ENCODE peak calls at places on chromosomes 12 and 14, in nine cellular contexts. R is astrocyte of the cerebellum, F is neural crest cell, Y is GM20000, X is foreskin fibroblast, P is stomach, Q is GM12865, O is endodermal cell, L is choroid plexus epithelial cell. J is an unnamed sample.

GRCh38 chr12:85971800-85972199 is 97.7 kb downstream of the NTS start:
- DNase-seq in Q (no peak), P (no peak), X (no peak), Y (no peak), L (peak), R (no peak), O (no peak), F (no peak), J (no peak)

GRCh38 chr12:108033091-108033490 is 96.0 kb upstream of the WSCD2 start:
- DNase-seq in P (no peak), Q (no peak), X (no peak), Y (no peak), R (no peak), L (no peak), F (no peak), O (peak), J (no peak)

GRCh38 chr12:113403435-113404415 is at the start of gene SDS:
- DNase-seq in X (no peak), R (peak), O (peak), P (peak), F (no peak), Q (no peak), Y (no peak), L (peak), J (no peak)

GRCh38 chr14:63435838-63436237 is 107.3 kb downstream of the PPP2R5E start:
- DNase-seq in P (peak), Q (peak), L (peak), X (peak), O (no peak), R (peak), F (no peak), Y (no peak), J (peak)

GRCh38 chr14:105072892-105073719 is 7.9 kb upstream of the GPR132 start:
- DNase-seq in R (no peak), O (no peak), F (no peak), Y (no peak), P (no peak), L (no peak), X (no peak), Q (no peak), J (no peak)

GRCh38 chr12:96714199-96714598 is 192.9 kb upstream of the NEDD1 start:
- DNase-seq in L (no peak), F (no peak), O (no peak), P (no peak), Q (no peak), Y (no peak), R (no peak), X (no peak), J (no peak)

GRCh38 chr14:80575763-80576162 is 364.5 kb upstream of the DIO2 start:
- DNase-seq in F (no peak), R (no peak), O (no peak), Q (no peak), X (no peak), Y (no peak), L (no peak), P (no peak), J (no peak)

GRCh38 chr14:93115069-93115919 is 431 bp downstream of the ITPK1 start:
- DNase-seq in P (peak), R (peak), L (peak), F (peak), Q (peak), X (peak), O (peak), Y (peak), J (no peak)

GRCh38 chr12:24379493-24379892 is 430.0 kb upstream of the SOX5 start:
- DNase-seq in Q (no peak), O (no peak), Y (no peak), P (no peak), X (no peak), F (no peak), L (no peak), R (no peak), J (no peak)

GRCh38 chr14:69539631-69540410 is 34.9 kb downstream of the CCDC177 start:
- DNase-seq in Y (no peak), X (peak), L (peak), R (no peak), Q (no peak), F (no peak), P (peak), O (no peak), J (no peak)

GRCh38 chr12:80805106-80805505 is 88.4 kb downstream of the MYF5 start:
- DNase-seq in X (peak), Y (no peak), P (no peak), F (no peak), L (no peak), Q (no peak), O (no peak), R (no peak), J (no peak)

GRCh38 chr12:106032141-106032925 is 106.4 kb downstream of the NUAK1 start:
- DNase-seq in X (no peak), O (no peak), R (no peak), Q (no peak), P (no peak), Y (no peak), L (peak), F (no peak), J (no peak)

GRCh38 chr12:99079811-99080210 is 434.7 kb downstream of the APAF1 start:
- DNase-seq in O (no peak), L (no peak), R (no peak), F (no peak), Y (no peak), Q (no peak), P (no peak), X (no peak), J (no peak)

GRCh38 chr14:96466918-96467317 is 35.3 kb upstream of the PAPOLA start:
- DNase-seq in O (no peak), R (no peak), Q (no peak), Y (no peak), L (no peak), P (no peak), X (no peak), F (no peak), J (no peak)

GRCh38 chr12:45893240-45893639 is 97.1 kb downstream of the SCAF11 start:
- DNase-seq in R (no peak), Y (no peak), X (no peak), O (peak), P (no peak), Q (no peak), L (peak), F (peak), J (no peak)

GRCh38 chr14:106491851-106492250 is 965.5 kb downstream of the TMEM121 start:
- DNase-seq in X (no peak), O (peak), F (no peak), Q (no peak), R (no peak), L (peak), Y (no peak), P (no peak), J (no peak)

GRCh38 chr12:113130457-113131135 is 5.0 kb downstream of the RASAL1 start:
- DNase-seq in Q (no peak), R (no peak), P (no peak), F (no peak), O (peak), L (no peak), X (no peak), Y (no peak), J (no peak)

GRCh38 chr12:19547258-19547657 is 108.0 kb downstream of the AEBP2 start:
- DNase-seq in F (no peak), O (no peak), L (peak), Q (no peak), R (no peak), P (no peak), Y (no peak), X (peak), J (no peak)

GRCh38 chr14:103517626-103518415 is 4.8 kb downstream of the CKB start:
- DNase-seq in Q (no peak), O (no peak), L (no peak), P (peak), Y (no peak), R (no peak), F (no peak), X (no peak), J (no peak)

GRCh38 chr12:89733579-89734201 is 25.1 kb upstream of the ATP2B1 start:
- DNase-seq in L (peak), F (no peak), X (peak), Q (no peak), P (no peak), R (peak), O (no peak), Y (no peak), J (peak)

GRCh38 chr12:58877243-58877743 is 43.0 kb downstream of the LRIG3 start:
- DNase-seq in X (peak), Q (no peak), L (peak), Y (no peak), R (peak), O (no peak), P (peak), F (no peak), J (peak)

GRCh38 chr12:29818925-29819324 is 35.2 kb upstream of the TMTC1 start:
- DNase-seq in L (no peak), O (no peak), P (no peak), F (no peak), R (no peak), Y (no peak), Q (no peak), X (peak), J (no peak)

GRCh38 chr12:18690653-18691052 is 47.2 kb downstream of the PLCZ1 start:
- DNase-seq in P (no peak), O (no peak), R (no peak), X (peak), L (peak), Y (no peak), Q (no peak), F (no peak), J (no peak)

GRCh38 chr12:71556881-71557280 is 106.8 kb downstream of the ZFC3H1 start:
- DNase-seq in Y (no peak), R (peak), P (no peak), F (no peak), X (peak), Q (no peak), L (peak), O (peak), J (peak)

GRCh38 chr14:50083467-50084337 is 32.7 kb downstream of the VCPKMT start:
- DNase-seq in R (no peak), O (no peak), F (no peak), X (no peak), L (no peak), Y (peak), Q (peak), P (no peak), J (no peak)

GRCh38 chr14:33848706-33849454 is 102.0 kb downstream of the EGLN3 start:
- DNase-seq in X (no peak), O (peak), L (peak), Q (peak), Y (peak), P (peak), F (peak), R (peak), J (no peak)

GRCh38 chr12:57258977-57259970 is 8.3 kb upstream of the STAC3 start:
- DNase-seq in L (peak), O (no peak), Q (no peak), F (no peak), Y (no peak), X (no peak), P (peak), R (no peak), J (no peak)

GRCh38 chr12:60980558-60980957 is 1279.6 kb upstream of the USP15 start:
- DNase-seq in Y (no peak), P (no peak), R (no peak), O (no peak), L (no peak), Q (no peak), X (no peak), F (no peak), J (no peak)

GRCh38 chr14:42224053-42224888 is 617.6 kb downstream of the LRFN5 start:
- DNase-seq in Q (peak), L (peak), Y (no peak), X (peak), R (peak), O (peak), F (peak), P (peak), J (no peak)

GRCh38 chr14:49417790-49418189 is 168.4 kb downstream of the RPS29 start:
- DNase-seq in Y (no peak), Q (no peak), O (no peak), R (no peak), F (no peak), X (no peak), P (no peak), L (no peak), J (no peak)

GRCh38 chr12:112347521-112347920 is 34.7 kb downstream of the HECTD4 start:
- DNase-seq in O (no peak), Q (peak), L (peak), X (peak), Y (peak), P (no peak), F (no peak), R (peak), J (peak)

GRCh38 chr12:3613641-3614180 is 122.7 kb downstream of the PRMT8 start:
- DNase-seq in O (no peak), F (no peak), P (no peak), X (no peak), Y (no peak), Q (no peak), L (no peak), R (no peak), J (no peak)

GRCh38 chr14:103716091-103716801 is 636 bp downstream of the ZFYVE21 start:
- DNase-seq in Y (peak), O (no peak), X (no peak), Q (no peak), R (no peak), F (no peak), P (no peak), L (peak), J (no peak)

GRCh38 chr12:62581288-62582064 is 114.8 kb downstream of the MON2 start:
- DNase-seq in O (peak), R (peak), Y (peak), Q (peak), L (peak), X (peak), F (no peak), P (no peak), J (no peak)

GRCh38 chr12:108566452-108566851 is 4.1 kb downstream of the ISCU start:
- DNase-seq in F (no peak), X (no peak), R (no peak), O (peak), Q (no peak), L (no peak), P (no peak), Y (no peak), J (no peak)

GRCh38 chr12:115640929-115641328 is 636.6 kb downstream of the MED13L start:
- DNase-seq in Q (no peak), F (no peak), O (no peak), L (peak), X (peak), Y (no peak), P (no peak), R (no peak), J (peak)

GRCh38 chr12:92425152-92425551 is 277.6 kb upstream of the PLEKHG7 start:
- DNase-seq in F (no peak), P (no peak), O (no peak), Y (no peak), L (no peak), X (no peak), Q (no peak), R (no peak), J (no peak)

GRCh38 chr12:11805043-11805442 is 155.6 kb downstream of the ETV6 start:
- DNase-seq in X (no peak), P (no peak), O (no peak), F (no peak), L (no peak), R (no peak), Y (no peak), Q (no peak), J (no peak)
- TF ChIP-seq CTCF in X (no peak), P (no peak), O (peak), F (peak), L (peak), R (peak), Y (no peak), Q (no peak), J (no peak)

DNA sequence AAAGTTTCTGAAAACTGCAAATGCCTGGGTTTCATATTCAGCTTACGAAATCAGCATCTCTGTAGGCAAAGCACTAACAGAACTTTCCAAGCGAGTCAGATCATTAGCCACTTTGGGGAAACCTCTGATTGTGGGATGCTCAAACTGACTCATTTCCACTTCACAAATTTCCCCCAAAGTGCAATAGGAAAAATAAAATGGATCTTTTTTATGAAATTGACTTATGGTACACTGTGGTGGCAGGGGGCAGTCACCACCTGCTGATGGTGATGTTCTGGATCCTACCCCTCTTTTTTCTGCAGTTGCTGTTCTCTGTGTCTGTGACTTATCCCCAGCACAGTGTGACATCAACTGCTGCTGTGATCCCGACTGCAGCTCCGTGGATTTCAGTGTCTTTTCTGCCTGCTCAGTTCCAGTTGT is 5.6 kb downstream of the TCTN1 start:
- DNase-seq in P (no peak), F (no peak), Y (peak), X (peak), L (no peak), O (no peak), R (no peak), Q (peak), J (no peak)
- TF ChIP-seq CTCF in P (no peak), F (no peak), Y (no peak), X (no peak), L (peak), O (no peak), R (no peak), Q (peak), J (no peak)

DNA sequence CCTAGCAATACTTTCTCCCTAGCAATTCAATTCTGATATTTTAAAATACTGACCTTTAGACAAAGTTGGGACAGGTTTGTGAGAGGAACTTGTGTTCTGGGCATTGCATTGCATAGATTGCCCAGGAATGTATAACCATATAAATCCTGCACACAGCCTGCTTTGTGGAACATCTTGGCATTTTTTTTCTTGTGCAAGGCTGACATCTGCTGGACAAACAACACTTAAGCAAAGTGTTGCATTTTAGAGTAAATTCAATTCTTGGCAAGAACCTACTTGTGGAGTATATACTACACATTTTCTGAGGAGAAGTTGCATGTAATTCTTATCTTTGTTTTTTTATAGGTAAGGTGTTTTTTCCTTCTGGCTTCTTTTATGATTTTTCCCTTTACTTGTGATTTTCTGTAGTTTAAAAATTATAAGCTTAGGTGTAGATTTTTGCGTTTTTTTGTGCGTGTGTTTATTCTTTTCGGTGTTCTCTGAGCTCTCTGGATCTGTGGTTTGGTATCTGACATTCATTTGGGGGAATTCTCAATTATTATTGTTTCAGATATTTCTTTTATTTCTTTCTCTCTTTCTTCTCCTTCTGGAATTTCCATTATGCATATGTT is 26.4 kb downstream of the TESPA1 start:
- DNase-seq in F (peak), L (peak), O (peak), Y (peak), Q (peak), P (peak), X (peak), R (peak), J (peak)
- TF ChIP-seq CTCF in F (peak), L (peak), O (peak), Y (peak), Q (peak), P (peak), X (peak), R (peak), J (peak)

DNA sequence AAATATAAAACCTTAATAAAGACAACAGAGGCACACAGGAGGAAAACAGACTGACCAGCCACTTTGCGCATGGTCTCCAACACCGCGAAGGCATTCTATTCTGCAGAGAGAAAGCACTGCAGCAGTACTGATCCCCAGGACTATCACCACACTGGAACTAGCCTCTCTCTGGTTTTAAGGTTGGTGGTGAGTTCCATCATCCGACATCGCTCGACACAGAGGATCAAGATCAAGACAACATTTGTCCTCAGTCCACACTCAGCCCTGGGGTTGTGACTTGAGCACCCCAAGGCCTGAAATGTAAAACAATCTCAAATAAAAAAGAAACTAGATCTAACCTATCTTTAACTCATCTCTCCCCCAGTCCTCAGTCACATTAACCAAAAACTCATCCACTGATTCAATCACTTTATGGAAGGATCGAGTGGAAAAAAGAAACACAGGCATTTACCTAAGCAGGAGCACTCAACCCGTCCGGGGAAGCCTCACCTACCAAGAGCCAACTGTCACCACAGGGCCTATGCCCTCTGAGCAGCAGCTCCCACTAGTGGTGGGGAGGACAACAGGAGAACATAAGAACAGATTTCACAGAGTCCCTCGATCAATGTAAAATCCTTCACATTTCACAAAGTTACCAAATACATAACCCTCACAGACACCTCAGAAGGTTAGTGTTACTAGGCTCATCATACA is 17.7 kb downstream of the STXBP6 start:
- DNase-seq in R (no peak), O (peak), X (no peak), L (no peak), F (no peak), P (no peak), Q (peak), Y (no peak), J (no peak)
- TF ChIP-seq CTCF in R (no peak), O (peak), X (peak), L (peak), F (peak), P (no peak), Q (peak), Y (peak), J (no peak)

DNA sequence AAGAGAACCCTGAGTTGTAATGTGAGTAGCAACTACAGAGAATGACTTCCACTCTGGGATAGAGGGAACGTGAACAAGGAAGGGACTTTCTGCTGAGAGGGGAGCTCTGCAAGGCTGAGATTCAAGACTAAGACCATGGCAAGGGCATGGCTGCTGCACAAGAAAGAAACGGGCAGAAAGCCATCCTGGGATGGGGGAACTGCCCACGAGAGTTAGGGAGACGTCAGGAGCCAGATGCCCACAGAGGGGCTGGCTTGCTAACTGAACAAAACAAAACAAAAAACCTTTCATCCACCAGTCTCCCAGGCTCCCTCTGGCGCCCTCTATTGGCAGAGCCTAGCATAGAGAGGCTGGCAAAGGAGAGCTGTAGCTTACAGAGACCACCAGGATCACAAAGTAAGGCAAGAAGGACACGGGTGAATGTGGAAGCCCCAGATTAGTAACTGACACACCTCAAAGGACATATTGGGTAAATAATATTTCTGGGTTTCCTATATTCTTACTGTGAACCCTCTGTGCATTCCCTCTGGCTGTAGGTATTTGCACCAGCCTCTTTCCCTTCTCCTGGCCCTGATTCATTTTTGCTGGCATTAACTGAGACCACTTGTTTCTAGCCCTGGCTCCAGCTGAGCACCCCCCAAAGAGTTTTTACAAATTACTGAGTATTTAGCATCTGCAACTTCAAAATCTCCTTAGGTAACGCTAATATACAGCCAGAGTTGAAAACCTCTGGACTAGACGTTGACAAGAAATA is 338.3 kb downstream of the EMP1 start:
- DNase-seq in F (peak), L (peak), R (peak), X (peak), Y (peak), P (peak), O (peak), Q (peak), J (no peak)
- TF ChIP-seq CTCF in F (peak), L (peak), R (peak), X (peak), Y (peak), P (peak), O (peak), Q (peak), J (peak)

GRCh38 chr12:123801573-123802178 is 39.6 kb downstream of the DNAH10 start:
- DNase-seq in Q (peak), R (peak), X (peak), L (peak), O (no peak), P (no peak), F (no peak), Y (peak), J (no peak)
- TF ChIP-seq CTCF in Q (peak), R (no peak), X (peak), L (peak), O (peak), P (no peak), F (peak), Y (peak), J (peak)

GRCh38 chr14:60215520-60216195 is 33.4 kb upstream of the PPM1A start:
- DNase-seq in Y (no peak), R (no peak), P (no peak), Q (no peak), F (no peak), L (no peak), X (no peak), O (no peak), J (no peak)
- TF ChIP-seq CTCF in Y (no peak), R (no peak), P (no peak), Q (no peak), F (no peak), L (no peak), X (no peak), O (no peak), J (no peak)

J was measured in AG04449.